ENCODE peak calls at places on chromosomes 4 and X, in four cellular contexts. B, S, V and T are unnamed samples.

GRCh38 chr4:3531306-3531886 is 826 bp downstream of the LRPAP1 start:
- DNase-seq in B (no peak), S (no peak), V (no peak), T (no peak)

GRCh38 chrX:56505866-56506265 is 57.6 kb upstream of the UBQLN2 start:
- DNase-seq in B (no peak), S (no peak), V (no peak), T (no peak)

GRCh38 chr4:159384619-159385018 is 281.7 kb downstream of the RAPGEF2 start:
- DNase-seq in B (no peak), S (no peak), V (no peak), T (no peak)

GRCh38 chr4:114780205-114780604 is 181.6 kb downstream of the UGT8 start:
- DNase-seq in B (no peak), S (peak; percentile 1), V (no peak), T (no peak)

GRCh38 chr4:71239365-71239764 is 99.5 kb upstream of the SLC4A4 start:
- DNase-seq in B (no peak), S (no peak), V (no peak), T (no peak)

GRCh38 chrX:148146121-148146520 is 165.0 kb downstream of the FMR1NB start:
- DNase-seq in B (no peak), S (no peak), V (no peak), T (no peak)

GRCh38 chrX:39848900-39849299 is 248.9 kb downstream of the BCOR start:
- DNase-seq in B (no peak), S (no peak), V (no peak), T (no peak)

GRCh38 chr4:155376387-155377268 is at the start of gene MAP9:
- DNase-seq in B (peak; percentile 95), S (peak; percentile 93), V (peak; percentile 78), T (peak; percentile 3)

GRCh38 chrX:9429767-9430166 is 35.1 kb upstream of the TBL1X start:
- DNase-seq in B (no peak), S (peak; percentile 25), V (no peak), T (no peak)

GRCh38 chrX:38636949-38637819 is 75.8 kb downstream of the TSPAN7 start:
- DNase-seq in B (no peak), S (no peak), V (no peak), T (no peak)

GRCh38 chrX:112759512-112759911 is 79.8 kb upstream of the LHFPL1 start:
- DNase-seq in B (no peak), S (no peak), V (no peak), T (no peak)

GRCh38 chr4:142660728-142661127 is 185.4 kb downstream of the INPP4B start:
- DNase-seq in B (peak; percentile 29), S (no peak), V (no peak), T (no peak)

GRCh38 chr4:100190643-100191600 is 654 bp upstream of the DDIT4L start:
- DNase-seq in B (no peak), S (no peak), V (no peak), T (no peak)

GRCh38 chrX:152902502-152902820 is 4.6 kb downstream of the ZNF185 start:
- DNase-seq in B (no peak), S (no peak), V (no peak), T (no peak)

GRCh38 chrX:149365552-149365951 is 139.6 kb downstream of the IDS start:
- DNase-seq in B (no peak), S (no peak), V (no peak), T (no peak)

GRCh38 chr4:92100980-92101379 is 202.8 kb upstream of the GRID2 start:
- DNase-seq in B (no peak), S (peak; percentile 27), V (no peak), T (no peak)

GRCh38 chr4:13539721-13540445 is 4.4 kb downstream of the NKX3-2 start:
- DNase-seq in B (no peak), S (peak; percentile 35), V (no peak), T (no peak)

GRCh38 chr4:91340843-91341242 is 962.9 kb upstream of the GRID2 start:
- DNase-seq in B (no peak), S (no peak), V (no peak), T (no peak)

GRCh38 chr4:86975927-86976326 is 41.1 kb downstream of the AFF1 start:
- DNase-seq in B (no peak), S (no peak), V (no peak), T (no peak)
- TF ChIP-seq USF1 in B (no peak), S (no peak), V (no peak), T (no peak)

DNA sequence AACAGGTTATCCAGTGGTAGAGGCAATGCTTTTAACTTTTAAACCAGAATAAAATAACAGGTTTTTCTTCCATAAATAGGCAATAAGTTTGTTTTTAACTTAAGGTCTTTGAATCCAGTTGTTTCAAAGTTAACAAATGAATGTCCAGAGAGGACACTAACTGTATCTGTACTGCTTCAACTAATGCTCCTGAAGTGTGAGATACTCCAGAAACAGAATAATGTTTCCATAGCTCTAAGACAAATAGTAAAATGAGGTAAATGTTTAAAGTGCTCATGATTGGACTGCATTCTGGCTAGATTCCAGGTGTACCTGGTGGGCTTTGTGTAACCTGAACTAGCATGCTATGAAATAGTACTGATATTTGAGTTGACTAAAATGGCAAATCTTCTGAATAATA is 51.7 kb downstream of the METTL14 start:
- DNase-seq in B (no peak), S (no peak), V (no peak), T (no peak)
- TF ChIP-seq USF1 in B (no peak), S (no peak), V (no peak), T (no peak)

GRCh38 chr4:83734576-83734975 is 198.7 kb downstream of the GPAT3 start:
- DNase-seq in B (no peak), S (no peak), V (no peak), T (no peak)

DNA sequence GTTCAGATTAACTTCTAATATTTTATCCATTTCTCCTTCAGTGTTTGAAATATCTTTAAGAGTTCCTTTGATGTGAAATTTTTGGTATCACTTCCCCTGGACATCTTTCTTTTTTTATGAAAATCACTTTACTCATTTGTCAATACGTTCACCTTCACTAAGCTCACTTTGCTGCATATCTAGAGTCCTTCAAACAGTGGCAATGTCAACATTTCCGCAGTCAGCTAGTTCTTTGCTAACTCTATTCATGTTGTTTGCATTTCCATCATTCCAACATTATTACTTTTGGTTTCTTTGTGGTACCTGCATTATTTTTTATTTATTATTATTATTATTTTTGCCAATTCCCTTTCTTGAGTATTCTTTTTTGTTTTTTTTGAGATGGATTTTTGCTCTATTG is 203.0 kb downstream of the GPAT3 start:
- DNase-seq in B (no peak), S (no peak), V (no peak), T (no peak)
- TF ChIP-seq USF1 in B (no peak), S (no peak), V (no peak), T (no peak)

DNA sequence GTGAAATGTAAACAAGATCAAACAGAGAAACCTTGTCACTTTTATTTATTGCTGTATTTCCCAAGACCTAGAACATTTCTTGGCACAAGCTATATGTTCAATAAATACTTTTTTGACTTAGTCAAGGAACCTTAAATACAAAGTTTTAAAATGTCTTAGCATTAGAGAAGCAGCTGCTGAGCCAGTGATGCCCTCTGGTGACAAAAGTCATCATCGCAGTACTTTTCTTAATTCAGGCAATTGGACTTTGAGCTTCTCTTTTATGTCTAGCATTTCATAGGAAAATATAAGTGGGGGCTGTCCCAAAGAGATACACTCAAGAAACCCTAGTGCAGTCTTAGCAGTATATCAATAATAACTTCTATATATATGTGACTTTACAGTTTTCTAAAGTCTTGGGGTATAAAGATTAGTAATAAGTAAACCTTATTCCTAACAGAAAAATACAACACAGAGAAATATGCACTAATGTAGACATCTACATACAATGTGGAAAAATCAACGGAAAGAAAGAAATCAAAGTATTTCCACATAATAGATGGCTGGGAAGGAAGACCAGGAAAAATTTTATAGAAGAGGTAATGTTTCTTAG is 118.4 kb downstream of the DTHD1 start:
- DNase-seq in B (peak; percentile 12), S (no peak), V (peak; percentile 24), T (no peak)
- TF ChIP-seq USF1 in B (no peak), S (no peak), V (no peak), T (no peak)

GRCh38 chr4:184907216-184907615 is 81.4 kb upstream of the ACSL1 start:
- DNase-seq in B (no peak), S (no peak), V (no peak), T (peak; percentile 11)
- TF ChIP-seq USF1 in B (no peak), S (no peak), V (no peak), T (no peak)